ENCODE peak calls at places on chromosomes 13 and 19, in five cellular contexts. D, Q, J, N and F are unnamed samples.
A peak's percentile ranks its signal among the peaks of the same experiment; 100 is the strongest.

GRCh38 chr19:46404884-46405658 is 8.3 kb downstream of the CCDC8 start:
- DNase-seq in Q (no peak), D (peak; percentile 86), J (peak; percentile 35), N (no peak), F (no peak)

GRCh38 chr13:26629260-26629659 is 71.8 kb downstream of the WASF3 start:
- DNase-seq in Q (no peak), N (no peak), D (peak; percentile 64), J (no peak), F (no peak)

GRCh38 chr13:21074601-21075302 is 13.4 kb upstream of the LATS2 start:
- DNase-seq in N (no peak), J (no peak), D (no peak), Q (no peak), F (no peak)

GRCh38 chr19:13959141-13959961 is 7.0 kb downstream of the DCAF15 start:
- DNase-seq in Q (no peak), J (no peak), N (no peak), D (no peak), F (no peak)

GRCh38 chr19:49896863-49897621 is at the start of gene IL4I1:
- DNase-seq in D (no peak), Q (no peak), J (no peak), N (peak; percentile 73), F (peak; percentile 68)

GRCh38 chr19:29666634-29667389 is 1.6 kb downstream of the PLEKHF1 start:
- DNase-seq in N (peak; percentile 69), D (peak; percentile 85), Q (peak; percentile 60), J (no peak), F (no peak)

GRCh38 chr13:23570099-23570926 is at the start of gene TNFRSF19:
- DNase-seq in D (peak; percentile 63), N (no peak), J (no peak), Q (peak; percentile 41), F (no peak)

GRCh38 chr13:20825476-20825875 is 51.7 kb upstream of the EEF1AKMT1 start:
- DNase-seq in D (no peak), Q (no peak), N (no peak), J (no peak), F (no peak)

GRCh38 chr19:56348289-56348877 is 33.7 kb upstream of the ZSCAN5A start:
- DNase-seq in N (no peak), J (no peak), D (peak; percentile 54), Q (no peak), F (no peak)

GRCh38 chr13:30870049-30870884 is 35.8 kb upstream of the MEDAG start:
- DNase-seq in J (no peak), Q (peak; percentile 91), N (no peak), D (peak; percentile 93), F (no peak)

GRCh38 chr13:49053215-49053614 is 77.5 kb downstream of the FNDC3A start:
- DNase-seq in J (no peak), N (no peak), D (no peak), Q (no peak), F (no peak)

GRCh38 chr13:48600374-48601364 is 53.1 kb upstream of the CYSLTR2 start:
- DNase-seq in Q (no peak), N (no peak), J (peak; percentile 54), D (peak; percentile 59), F (no peak)

GRCh38 chr19:47750752-47751151 is 5.4 kb downstream of the NOP53 start:
- DNase-seq in J (no peak), D (no peak), Q (no peak), N (no peak), F (no peak)

GRCh38 chr13:31891472-31891871 is 140.1 kb upstream of the FRY start:
- DNase-seq in Q (no peak), J (no peak), N (no peak), D (no peak), F (no peak)

GRCh38 chr13:91406619-91407018 is 8.2 kb downstream of the GPC5 start:
- DNase-seq in D (peak; percentile 86), J (no peak), N (no peak), Q (no peak), F (no peak)

GRCh38 chr19:55993492-55993891 is 6.9 kb downstream of the NLRP5 start:
- DNase-seq in D (no peak), J (no peak), Q (no peak), N (no peak), F (no peak)

DNA sequence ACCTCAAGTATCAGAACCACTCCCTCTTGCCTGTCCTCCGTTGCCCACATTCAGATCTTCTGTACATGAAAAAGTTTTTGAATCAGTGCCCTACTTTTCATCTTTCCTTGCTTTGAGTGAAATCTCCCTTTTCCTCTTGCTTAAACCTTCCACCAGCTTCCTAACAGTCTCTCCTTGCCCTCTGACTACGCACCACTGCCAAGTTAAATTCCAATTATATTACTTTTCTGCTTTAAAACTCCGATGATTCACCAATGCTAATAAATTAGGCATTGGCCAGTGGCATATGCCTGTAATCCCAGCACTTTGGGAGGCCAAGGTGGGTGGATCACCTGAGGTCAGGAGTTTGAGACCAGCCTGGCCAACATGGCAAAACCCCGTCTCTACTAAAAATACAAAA is 30.7 kb upstream of the RFXAP start:
- DNase-seq in D (no peak), J (no peak), Q (no peak), N (no peak), F (no peak)
- H3K27ac ChIP-seq in D (no peak overlapping the region), J (no peak overlapping the region), Q (no peak overlapping the region), N (no peak overlapping the region), F (no peak overlapping the region)

GRCh38 chr13:33191425-33192221 is 93.9 kb downstream of the STARD13 start:
- DNase-seq in J (no peak), D (no peak), N (no peak), Q (no peak), F (no peak)
- H3K4me1 ChIP-seq in J (peaks cover 33% of the 10 kb centered on the region), D (peaks cover 11% of the 10 kb centered on the region), N (peaks cover 23% of the 10 kb centered on the region), Q (peaks cover 75% of the 10 kb centered on the region), F (peaks cover 28% of the 10 kb centered on the region)

GRCh38 chr19:977058-977464 is 7.1 kb upstream of the WDR18 start:
- DNase-seq in D (no peak), Q (no peak), N (no peak), J (no peak), F (no peak)

GRCh38 chr19:976476-976875 is 7.7 kb upstream of the WDR18 start:
- DNase-seq in J (no peak), Q (no peak), D (no peak), N (no peak), F (no peak)

GRCh38 chr19:972281-972680 is 11.9 kb upstream of the WDR18 start:
- DNase-seq in Q (no peak), D (no peak), N (no peak), J (no peak), F (no peak)

GRCh38 chr19:973726-974563 is 10.2 kb upstream of the WDR18 start:
- DNase-seq in J (no peak), D (no peak), N (no peak), Q (no peak), F (no peak)

GRCh38 chr19:974564-975257 is 9.4 kb upstream of the WDR18 start:
- DNase-seq in N (no peak), J (no peak), Q (no peak), D (no peak), F (no peak)
- H3K27ac ChIP-seq in N (no peak overlapping the region), J (no peak overlapping the region), Q (no peak overlapping the region), D (no peak overlapping the region), F (no peak overlapping the region)

GRCh38 chr19:41927810-41928192 is 448 bp downstream of the ERFL start:
- DNase-seq in Q (no peak), D (peak; percentile 71), J (no peak), N (no peak), F (no peak)
- H3K4me1 ChIP-seq in Q (no peaks in the 10 kb centered on the region), D (no peaks in the 10 kb centered on the region), J (no peaks in the 10 kb centered on the region), N (peaks cover 12% of the 10 kb centered on the region), F (peaks cover 20% of the 10 kb centered on the region)

DNA sequence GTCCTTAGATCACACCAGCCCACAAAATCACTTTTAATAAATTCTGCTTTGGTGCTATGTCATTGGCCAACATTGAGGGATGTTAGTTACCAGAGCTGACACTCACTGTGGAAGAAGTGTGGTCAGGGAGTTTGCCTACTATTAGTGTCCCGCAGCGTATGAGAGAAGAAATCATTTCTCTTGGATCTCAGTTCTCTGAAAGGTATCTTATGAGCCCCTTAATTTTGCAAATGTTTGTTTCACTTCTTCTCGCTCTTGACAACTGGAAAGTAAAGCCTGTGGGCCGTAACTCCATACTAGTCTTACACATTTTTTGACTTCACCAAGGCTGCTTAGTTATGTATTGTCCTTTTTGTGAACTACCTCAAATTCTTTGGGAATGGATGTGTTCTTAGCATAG is 80.9 kb downstream of the FLT1 start:
- DNase-seq in J (no peak), D (no peak), Q (no peak), N (no peak), F (no peak)
- H3K27ac ChIP-seq in J (no peak overlapping the region), D (no peak overlapping the region), Q (no peak overlapping the region), N (no peak overlapping the region), F (no peak overlapping the region)

GRCh38 chr19:11198769-11199469 is 1.6 kb upstream of the KANK2 start:
- DNase-seq in Q (no peak), N (no peak), D (peak; percentile 67), J (no peak), F (no peak)

GRCh38 chr19:11197291-11198174 is at the start of gene KANK2:
- DNase-seq in Q (peak; percentile 76), J (peak; percentile 93), N (peak; percentile 94), D (peak; percentile 97), F (peak; percentile 94)

GRCh38 chr19:11196406-11197287 is 698 bp downstream of the KANK2 start:
- DNase-seq in D (peak; percentile 79), Q (no peak), J (peak; percentile 42), N (peak; percentile 77), F (peak; percentile 85)

GRCh38 chr19:11199517-11199916 is 2.2 kb upstream of the KANK2 start:
- DNase-seq in D (no peak), N (no peak), Q (no peak), J (no peak), F (no peak)

DNA sequence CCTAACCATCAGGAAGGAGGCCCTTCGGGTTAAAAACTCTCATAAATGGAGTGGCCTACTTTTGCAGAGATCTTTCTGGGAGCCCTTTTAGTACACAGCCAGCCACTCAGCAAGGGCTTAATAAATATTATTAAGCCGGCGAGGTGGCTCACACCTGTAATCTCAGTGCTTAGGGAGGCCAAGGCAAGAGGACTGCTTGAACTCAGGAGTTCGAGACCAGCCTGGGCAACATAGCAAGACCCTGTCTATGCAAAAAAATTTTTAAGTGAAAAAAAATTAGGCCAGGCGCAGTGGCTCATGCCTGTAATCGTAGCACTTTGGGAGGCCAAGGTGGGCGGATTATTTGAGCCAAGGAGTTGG is 810 bp upstream of the KANK2 start:
- DNase-seq in J (no peak), D (no peak), Q (no peak), N (no peak), F (no peak)
- H3K4me1 ChIP-seq in J (peaks cover 5% of the 10 kb centered on the region), D (no peaks in the 10 kb centered on the region), Q (peaks cover 27% of the 10 kb centered on the region), N (peaks cover 31% of the 10 kb centered on the region), F (peaks cover 14% of the 10 kb centered on the region)